ENCODE peak calls at places on chromosomes 7 and 10, in seven cellular contexts. One of them, this sample, is unnamed.

GRCh38 chr7:54541941-54542618 is at the start of gene VSTM2A:
- DNase-seq in epithelial cell of prostate: no peak
- DNase-seq in adrenal gland: no peak
- DNase-seq in fibroblast of lung: no peak
- DNase-seq in stimulated activated CD4-positive, alpha-beta T cell treated with anti-CD3 and anti-CD28 coated beads, Interleukin-12 subunit alpha, Interleukin-12 subunit beta, amount 100 ng/mL, for 24 hours: no peak
- DNase-seq in activated CD4-positive, alpha-beta T cell treated with anti-CD3 and anti-CD28 coated beads for 4 hours: no peak
- DNase-seq in left colon: no peak
- DNase-seq in this sample: no peak

GRCh38 chr7:111145472-111145871 is 54.5 kb downstream of the LRRN3 start:
- DNase-seq in epithelial cell of prostate: no peak
- DNase-seq in activated CD4-positive, alpha-beta T cell treated with anti-CD3 and anti-CD28 coated beads for 4 hours: no peak
- DNase-seq in adrenal gland: no peak
- DNase-seq in stimulated activated CD4-positive, alpha-beta T cell treated with anti-CD3 and anti-CD28 coated beads, Interleukin-12 subunit alpha, Interleukin-12 subunit beta, amount 100 ng/mL, for 24 hours: no peak
- DNase-seq in fibroblast of lung: peak
- DNase-seq in left colon: no peak
- DNase-seq in this sample: no peak

GRCh38 chr7:82050134-82050533 is 280.3 kb upstream of the HGF start:
- DNase-seq in activated CD4-positive, alpha-beta T cell treated with anti-CD3 and anti-CD28 coated beads for 4 hours: no peak
- DNase-seq in left colon: no peak
- DNase-seq in adrenal gland: peak
- DNase-seq in stimulated activated CD4-positive, alpha-beta T cell treated with anti-CD3 and anti-CD28 coated beads, Interleukin-12 subunit alpha, Interleukin-12 subunit beta, amount 100 ng/mL, for 24 hours: no peak
- DNase-seq in epithelial cell of prostate: peak
- DNase-seq in fibroblast of lung: peak
- DNase-seq in this sample: no peak

GRCh38 chr7:92076509-92076908 is 57.8 kb downstream of the CYP51A1 start:
- DNase-seq in left colon: no peak
- DNase-seq in activated CD4-positive, alpha-beta T cell treated with anti-CD3 and anti-CD28 coated beads for 4 hours: no peak
- DNase-seq in stimulated activated CD4-positive, alpha-beta T cell treated with anti-CD3 and anti-CD28 coated beads, Interleukin-12 subunit alpha, Interleukin-12 subunit beta, amount 100 ng/mL, for 24 hours: no peak
- DNase-seq in adrenal gland: no peak
- DNase-seq in epithelial cell of prostate: peak
- DNase-seq in fibroblast of lung: no peak
- DNase-seq in this sample: no peak

GRCh38 chr7:2409745-2410414 is 6.5 kb downstream of the CHST12 start:
- DNase-seq in activated CD4-positive, alpha-beta T cell treated with anti-CD3 and anti-CD28 coated beads for 4 hours: no peak
- DNase-seq in left colon: no peak
- DNase-seq in fibroblast of lung: no peak
- DNase-seq in epithelial cell of prostate: no peak
- DNase-seq in stimulated activated CD4-positive, alpha-beta T cell treated with anti-CD3 and anti-CD28 coated beads, Interleukin-12 subunit alpha, Interleukin-12 subunit beta, amount 100 ng/mL, for 24 hours: no peak
- DNase-seq in adrenal gland: no peak
- DNase-seq in this sample: no peak

GRCh38 chr7:26379711-26380110 is 88.0 kb downstream of the SNX10 start:
- DNase-seq in left colon: no peak
- DNase-seq in fibroblast of lung: peak
- DNase-seq in epithelial cell of prostate: no peak
- DNase-seq in stimulated activated CD4-positive, alpha-beta T cell treated with anti-CD3 and anti-CD28 coated beads, Interleukin-12 subunit alpha, Interleukin-12 subunit beta, amount 100 ng/mL, for 24 hours: no peak
- DNase-seq in activated CD4-positive, alpha-beta T cell treated with anti-CD3 and anti-CD28 coated beads for 4 hours: no peak
- DNase-seq in adrenal gland: no peak
- DNase-seq in this sample: no peak

GRCh38 chr7:159086301-159086925 is 58.3 kb downstream of the VIPR2 start:
- DNase-seq in stimulated activated CD4-positive, alpha-beta T cell treated with anti-CD3 and anti-CD28 coated beads, Interleukin-12 subunit alpha, Interleukin-12 subunit beta, amount 100 ng/mL, for 24 hours: no peak
- DNase-seq in epithelial cell of prostate: no peak
- DNase-seq in fibroblast of lung: no peak
- DNase-seq in adrenal gland: no peak
- DNase-seq in left colon: no peak
- DNase-seq in activated CD4-positive, alpha-beta T cell treated with anti-CD3 and anti-CD28 coated beads for 4 hours: no peak
- DNase-seq in this sample: peak

GRCh38 chr10:23768281-23768680 is 329.4 kb downstream of the OTUD1 start:
- DNase-seq in activated CD4-positive, alpha-beta T cell treated with anti-CD3 and anti-CD28 coated beads for 4 hours: no peak
- DNase-seq in fibroblast of lung: no peak
- DNase-seq in left colon: no peak
- DNase-seq in stimulated activated CD4-positive, alpha-beta T cell treated with anti-CD3 and anti-CD28 coated beads, Interleukin-12 subunit alpha, Interleukin-12 subunit beta, amount 100 ng/mL, for 24 hours: no peak
- DNase-seq in adrenal gland: no peak
- DNase-seq in epithelial cell of prostate: no peak
- DNase-seq in this sample: no peak

GRCh38 chr7:99380032-99380822 is 5.7 kb downstream of the ARPC1B start:
- DNase-seq in fibroblast of lung: peak
- DNase-seq in stimulated activated CD4-positive, alpha-beta T cell treated with anti-CD3 and anti-CD28 coated beads, Interleukin-12 subunit alpha, Interleukin-12 subunit beta, amount 100 ng/mL, for 24 hours: peak
- DNase-seq in adrenal gland: no peak
- DNase-seq in activated CD4-positive, alpha-beta T cell treated with anti-CD3 and anti-CD28 coated beads for 4 hours: peak
- DNase-seq in left colon: no peak
- DNase-seq in epithelial cell of prostate: no peak
- DNase-seq in this sample: no peak

GRCh38 chr10:100883322-100883821 is 29.4 kb upstream of the SLF2 start:
- DNase-seq in stimulated activated CD4-positive, alpha-beta T cell treated with anti-CD3 and anti-CD28 coated beads, Interleukin-12 subunit alpha, Interleukin-12 subunit beta, amount 100 ng/mL, for 24 hours: no peak
- DNase-seq in adrenal gland: no peak
- DNase-seq in fibroblast of lung: no peak
- DNase-seq in epithelial cell of prostate: no peak
- DNase-seq in activated CD4-positive, alpha-beta T cell treated with anti-CD3 and anti-CD28 coated beads for 4 hours: no peak
- DNase-seq in left colon: no peak
- DNase-seq in this sample: no peak

GRCh38 chr10:43259981-43260761 is 6.7 kb downstream of the RASGEF1A start:
- DNase-seq in fibroblast of lung: no peak
- DNase-seq in stimulated activated CD4-positive, alpha-beta T cell treated with anti-CD3 and anti-CD28 coated beads, Interleukin-12 subunit alpha, Interleukin-12 subunit beta, amount 100 ng/mL, for 24 hours: no peak
- DNase-seq in activated CD4-positive, alpha-beta T cell treated with anti-CD3 and anti-CD28 coated beads for 4 hours: no peak
- DNase-seq in epithelial cell of prostate: no peak
- DNase-seq in left colon: no peak
- DNase-seq in adrenal gland: peak
- DNase-seq in this sample: peak

GRCh38 chr7:16914771-16915170 is 33.0 kb upstream of the AGR3 start:
- DNase-seq in fibroblast of lung: no peak
- DNase-seq in stimulated activated CD4-positive, alpha-beta T cell treated with anti-CD3 and anti-CD28 coated beads, Interleukin-12 subunit alpha, Interleukin-12 subunit beta, amount 100 ng/mL, for 24 hours: no peak
- DNase-seq in activated CD4-positive, alpha-beta T cell treated with anti-CD3 and anti-CD28 coated beads for 4 hours: no peak
- DNase-seq in left colon: no peak
- DNase-seq in adrenal gland: no peak
- DNase-seq in epithelial cell of prostate: no peak
- DNase-seq in this sample: no peak